ENCODE peak calls at places on chromosomes 7 and 10, in nine cellular contexts. X is iris pigment epithelial cell, Y is NCI-H1436, S is esophagus muscularis mucosa, N is GM23248, V is Calu3, U is left ventricle myocardium superior, D is COR-L47, G is amniotic stem cell. Q is an unnamed sample.

GRCh38 chr10:62038609-62039190 is 137.2 kb downstream of the ARID5B start:
- DNase-seq in X (peak), Y (peak), S (no peak), N (peak), V (peak), U (peak), D (peak), G (peak), Q (peak)

GRCh38 chr10:113960617-113961260 is 82.9 kb upstream of the ADRB1 start:
- DNase-seq in X (no peak), Y (no peak), S (no peak), N (peak), V (peak), U (no peak), D (no peak), G (no peak), Q (peak)

GRCh38 chr7:28798233-28798632 is 159.9 kb downstream of the TRIL start:
- DNase-seq in X (no peak), Y (no peak), S (no peak), N (no peak), V (no peak), U (no peak), D (no peak), G (no peak), Q (no peak)

GRCh38 chr10:11758527-11759236 is 16.5 kb downstream of the ECHDC3 start:
- DNase-seq in X (no peak), Y (no peak), S (no peak), N (no peak), V (no peak), U (no peak), D (no peak), G (no peak), Q (peak)

GRCh38 chr10:32600317-32600716 is 154.4 kb downstream of the CCDC7 start:
- DNase-seq in X (no peak), Y (no peak), S (no peak), N (no peak), V (no peak), U (no peak), D (no peak), G (no peak), Q (no peak)

GRCh38 chr10:59323036-59323459 is 39.3 kb downstream of the FAM13C start:
- DNase-seq in X (no peak), Y (no peak), S (no peak), N (no peak), V (no peak), U (no peak), D (peak), G (no peak), Q (no peak)

GRCh38 chr7:84043661-84044191 is 150.9 kb downstream of the SEMA3A start:
- DNase-seq in X (peak), Y (no peak), S (no peak), N (peak), V (no peak), U (no peak), D (no peak), G (no peak), Q (no peak)

GRCh38 chr7:92832623-92833023 is 3.8 kb downstream of the CDK6 start:
- DNase-seq in X (no peak), Y (no peak), S (no peak), N (no peak), V (no peak), U (no peak), D (no peak), G (no peak), Q (no peak)

GRCh38 chr10:97497572-97498075 is 598 bp downstream of the MMS19 start:
- DNase-seq in X (peak), Y (peak), S (peak), N (peak), V (peak), U (peak), D (peak), G (peak), Q (peak)

GRCh38 chr10:16520900-16521299 is 779 bp downstream of the C1QL3 start:
- DNase-seq in X (peak), Y (peak), S (no peak), N (peak), V (peak), U (peak), D (peak), G (no peak), Q (peak)

GRCh38 chr10:33238643-33239042 is 95.8 kb downstream of the NRP1 start:
- DNase-seq in X (peak), Y (no peak), S (peak), N (peak), V (no peak), U (no peak), D (no peak), G (peak), Q (no peak)

GRCh38 chr10:31771345-31771831 is 157.2 kb downstream of the ARHGAP12 start:
- DNase-seq in X (peak), Y (no peak), S (peak), N (peak), V (no peak), U (peak), D (no peak), G (no peak), Q (peak)

GRCh38 chr10:92891885-92892705 is 43.8 kb downstream of the EXOC6 start:
- DNase-seq in X (peak), Y (no peak), S (no peak), N (peak), V (peak), U (peak), D (peak), G (peak), Q (peak)

GRCh38 chr7:23093111-23093510 is 12.5 kb upstream of the KLHL7 start:
- DNase-seq in X (no peak), Y (no peak), S (no peak), N (peak), V (no peak), U (no peak), D (no peak), G (no peak), Q (no peak)

GRCh38 chr7:100552532-100552931 is 13.5 kb downstream of the AGFG2 start:
- DNase-seq in X (no peak), Y (no peak), S (no peak), N (no peak), V (no peak), U (no peak), D (no peak), G (no peak), Q (no peak)

GRCh38 chr10:12194752-12195271 is 879 bp downstream of the NUDT5 start:
- DNase-seq in X (peak), Y (no peak), S (no peak), N (peak), V (peak), U (peak), D (no peak), G (no peak), Q (peak)

GRCh38 chr10:3666525-3667302 is 118.3 kb downstream of the KLF6 start:
- DNase-seq in X (no peak), Y (no peak), S (no peak), N (no peak), V (no peak), U (peak), D (no peak), G (no peak), Q (no peak)

GRCh38 chr7:97018126-97018601 is 6.5 kb downstream of the DLX5 start:
- DNase-seq in X (no peak), Y (no peak), S (no peak), N (no peak), V (no peak), U (no peak), D (no peak), G (no peak), Q (no peak)

GRCh38 chr10:6917125-6917524 is 337.0 kb upstream of the PRKCQ start:
- DNase-seq in X (no peak), Y (no peak), S (peak), N (peak), V (no peak), U (no peak), D (no peak), G (no peak), Q (no peak)

GRCh38 chr7:102080371-102081243 is 206.1 kb upstream of the SH2B2 start:
- DNase-seq in X (no peak), Y (no peak), S (no peak), N (no peak), V (no peak), U (no peak), D (peak), G (no peak), Q (no peak)

GRCh38 chr7:80711521-80711920 is 73.1 kb downstream of the CD36 start:
- DNase-seq in X (no peak), Y (no peak), S (no peak), N (peak), V (no peak), U (no peak), D (no peak), G (no peak), Q (peak)

GRCh38 chr7:76397409-76398183 is 11.9 kb downstream of the SSC4D start:
- DNase-seq in X (peak), Y (peak), S (no peak), N (peak), V (peak), U (peak), D (peak), G (no peak), Q (peak)

GRCh38 chr7:128161466-128162125 is 79.5 kb upstream of the LEP start:
- DNase-seq in X (no peak), Y (no peak), S (peak), N (peak), V (no peak), U (no peak), D (no peak), G (no peak), Q (peak)

GRCh38 chr10:71124921-71125748 is 87.2 kb upstream of the UNC5B start:
- DNase-seq in X (no peak), Y (no peak), S (peak), N (no peak), V (no peak), U (peak), D (peak), G (no peak), Q (no peak)

GRCh38 chr7:49852619-49853462 is 79.4 kb downstream of the VWC2 start:
- DNase-seq in X (peak), Y (peak), S (no peak), N (peak), V (peak), U (no peak), D (peak), G (no peak), Q (peak)

GRCh38 chr10:99930731-99931550 is 78.8 kb downstream of the DNMBP start:
- DNase-seq in X (peak), Y (no peak), S (no peak), N (no peak), V (peak), U (no peak), D (no peak), G (no peak), Q (no peak)

GRCh38 chr7:318476-319266 is 28.7 kb downstream of the FOXL3 start:
- DNase-seq in X (no peak), Y (no peak), S (no peak), N (no peak), V (no peak), U (no peak), D (no peak), G (no peak), Q (no peak)

GRCh38 chr10:51001587-51001986 is 72.7 kb upstream of the PRKG1 start:
- DNase-seq in X (peak), Y (no peak), S (no peak), N (peak), V (no peak), U (no peak), D (no peak), G (no peak), Q (no peak)

GRCh38 chr7:154744226-154744860 is 258.6 kb downstream of the PAXIP1 start:
- DNase-seq in X (no peak), Y (peak), S (no peak), N (peak), V (peak), U (peak), D (peak), G (no peak), Q (peak)

GRCh38 chr7:137440434-137440830 is 96.9 kb upstream of the PTN start:
- DNase-seq in X (no peak), Y (no peak), S (no peak), N (peak), V (no peak), U (no peak), D (no peak), G (no peak), Q (no peak)

GRCh38 chr7:75960372-75960771 is 34.0 kb downstream of the TMEM120A start:
- DNase-seq in X (no peak), Y (no peak), S (no peak), N (no peak), V (no peak), U (no peak), D (no peak), G (no peak), Q (no peak)

GRCh38 chr10:116044722-116045374 is 228.2 kb downstream of the GFRA1 start:
- DNase-seq in X (peak), Y (no peak), S (no peak), N (peak), V (no peak), U (peak), D (no peak), G (no peak), Q (no peak)

GRCh38 chr7:112444505-112444904 is 5.8 kb upstream of the IFRD1 start:
- DNase-seq in X (no peak), Y (no peak), S (no peak), N (no peak), V (no peak), U (no peak), D (no peak), G (no peak), Q (no peak)

GRCh38 chr10:46524471-46525176 is 31.8 kb downstream of the GPRIN2 start:
- DNase-seq in X (peak), Y (no peak), S (no peak), N (peak), V (peak), U (no peak), D (no peak), G (no peak), Q (peak)

GRCh38 chr10:117439243-117439912 is 64.1 kb upstream of the PDZD8 start:
- DNase-seq in X (peak), Y (no peak), S (no peak), N (peak), V (no peak), U (peak), D (no peak), G (no peak), Q (peak)

GRCh38 chr10:5317547-5318107 is 47.1 kb upstream of the UCN3 start:
- DNase-seq in X (peak), Y (no peak), S (no peak), N (peak), V (peak), U (no peak), D (no peak), G (no peak), Q (peak)

GRCh38 chr7:121608785-121609184 is 212.7 kb upstream of the FAM3C start:
- DNase-seq in X (no peak), Y (peak), S (no peak), N (no peak), V (no peak), U (no peak), D (no peak), G (no peak), Q (no peak)

GRCh38 chr7:132065193-132065972 is 509.0 kb upstream of the PODXL start:
- DNase-seq in X (peak), Y (no peak), S (no peak), N (peak), V (peak), U (no peak), D (no peak), G (peak), Q (peak)

GRCh38 chr7:141013345-141013715 is 1.4 kb downstream of the MRPS33 start:
- DNase-seq in X (no peak), Y (no peak), S (no peak), N (peak), V (no peak), U (no peak), D (no peak), G (no peak), Q (no peak)

GRCh38 chr10:24428410-24428782 is 219.5 kb downstream of the KIAA1217 start:
- DNase-seq in X (peak), Y (no peak), S (no peak), N (peak), V (peak), U (no peak), D (no peak), G (no peak), Q (peak)